ENCODE peak calls at places on chromosome 12, in five cellular contexts. U is hepatocyte, Q is heart right ventricle, P is kidney epithelial cell, S is right cardiac atrium. Z is an unnamed sample. For H3K27me3, the result is how much of the 10 kb centered on the place peaks cover.

GRCh38 chr12:85385406-85385805 is 105.4 kb downstream of the ALX1 start:
- DNase-seq in U (no peak), Q (no peak), S (no peak), P (no peak), Z (no peak)

GRCh38 chr12:11958216-11959091 is 112.3 kb upstream of the BCL2L14 start:
- DNase-seq in P (peak), Q (no peak), U (peak), S (no peak), Z (no peak)

GRCh38 chr12:117118838-117119591 is 19.8 kb upstream of the TESC start:
- DNase-seq in U (no peak), Q (peak), S (no peak), P (no peak), Z (peak)

GRCh38 chr12:113559466-113559865 is 87.8 kb upstream of the LHX5 start:
- DNase-seq in S (no peak), Q (no peak), P (no peak), U (no peak), Z (no peak)

GRCh38 chr12:77625441-77625840 is 205.3 kb upstream of the NAV3 start:
- DNase-seq in U (peak), S (no peak), P (peak), Q (no peak), Z (no peak)

GRCh38 chr12:121278450-121279375 is 17.8 kb downstream of the CAMKK2 start:
- DNase-seq in Q (peak), U (no peak), S (peak), P (no peak), Z (no peak)

GRCh38 chr12:46675736-46676135 is 150.1 kb downstream of the SLC38A4 start:
- DNase-seq in U (peak), S (peak), P (no peak), Q (no peak), Z (peak)

GRCh38 chr12:25690996-25691864 is 138.1 kb upstream of the LMNTD1 start:
- DNase-seq in U (no peak), S (no peak), P (no peak), Q (no peak), Z (no peak)

GRCh38 chr12:77062846-77063461 is 2.4 kb downstream of the E2F7 start:
- DNase-seq in P (no peak), U (peak), S (peak), Q (peak), Z (no peak)

GRCh38 chr12:19014243-19014642 is 115.3 kb upstream of the PLEKHA5 start:
- DNase-seq in Q (no peak), P (no peak), S (no peak), U (no peak), Z (no peak)

GRCh38 chr12:67222302-67222701 is 46.9 kb upstream of the CAND1 start:
- DNase-seq in P (no peak), S (no peak), U (peak), Q (no peak), Z (no peak)

GRCh38 chr12:15535287-15535895 is 213.1 kb downstream of the PTPRO start:
- DNase-seq in U (no peak), S (no peak), Q (no peak), P (no peak), Z (no peak)

GRCh38 chr12:33763331-33763730 is 259.0 kb upstream of the ALG10 start:
- DNase-seq in S (no peak), U (no peak), P (no peak), Q (no peak), Z (no peak)

GRCh38 chr12:13124661-13125505 is 21.4 kb upstream of the GSG1 start:
- DNase-seq in S (no peak), P (peak), Q (no peak), U (peak), Z (no peak)

GRCh38 chr12:7069386-7069785 is 8.9 kb downstream of the C1S start:
- DNase-seq in U (no peak), P (no peak), Q (no peak), S (no peak), Z (no peak)

GRCh38 chr12:67816269-67816668 is 167.7 kb downstream of the DYRK2 start:
- DNase-seq in Q (no peak), P (no peak), S (no peak), U (no peak), Z (no peak)

GRCh38 chr12:50101663-50102062 is 2.1 kb upstream of the GPD1 start:
- DNase-seq in S (no peak), Q (no peak), P (no peak), U (peak), Z (peak)

GRCh38 chr12:58877243-58877743 is 43.0 kb downstream of the LRIG3 start:
- DNase-seq in U (peak), S (no peak), Q (no peak), P (peak), Z (no peak)

GRCh38 chr12:48982397-48983080 is 4.4 kb downstream of the WNT1 start:
- DNase-seq in U (no peak), Q (no peak), P (no peak), S (no peak), Z (no peak)

GRCh38 chr12:48979602-48980388 is 1.7 kb downstream of the WNT1 start:
- DNase-seq in U (no peak), P (no peak), Q (no peak), S (peak), Z (no peak)

GRCh38 chr12:48980389-48980952 is 2.3 kb downstream of the WNT1 start:
- DNase-seq in Q (no peak), S (no peak), P (no peak), U (peak), Z (peak)

GRCh38 chr12:48981757-48982157 is 3.6 kb downstream of the WNT1 start:
- DNase-seq in U (no peak), Q (no peak), S (no peak), P (no peak), Z (no peak)

GRCh38 chr12:48980953-48981756 is 3.0 kb downstream of the WNT1 start:
- DNase-seq in U (no peak), S (peak), P (no peak), Q (no peak), Z (peak)
- H3K27me3 ChIP-seq in U (half or more), S (under half), P (half or more), Q (under half), Z (half or more)

GRCh38 chr12:47817272-47818006 is 2.3 kb downstream of the HDAC7 start:
- DNase-seq in Q (no peak), P (no peak), S (no peak), U (peak), Z (no peak)
- H3K4me3 ChIP-seq in Q (no peak), P (no peak), S (peak), U (no peak), Z (no peak)

GRCh38 chr12:52787324-52787996 is 8.5 kb downstream of the KRT3 start:
- DNase-seq in U (peak), P (no peak), S (no peak), Q (no peak), Z (no peak)
- H3K27me3 ChIP-seq in U (under half), P (under half), S (under half), Q (under half), Z (half or more)

GRCh38 chr12:51911307-51911706 is 4.0 kb downstream of the ACVRL1 start:
- DNase-seq in S (no peak), Q (no peak), P (no peak), U (no peak), Z (no peak)
- H3K4me3 ChIP-seq in S (no peak), Q (no peak), P (no peak), U (no peak), Z (no peak)

GRCh38 chr12:63151061-63151897 is at the start of gene AVPR1A:
- DNase-seq in Q (peak), S (no peak), P (no peak), U (peak), Z (peak)
- H3K27me3 ChIP-seq in Q (under half), S (under half), P (under half), U (half or more), Z (under half)

GRCh38 chr12:91109148-91109564 is 2.1 kb downstream of the LUM start:
- DNase-seq in Q (peak), S (peak), U (peak), P (no peak), Z (peak)

GRCh38 chr12:91113621-91114020 is 2.3 kb upstream of the LUM start:
- DNase-seq in S (no peak), Q (no peak), U (no peak), P (no peak), Z (no peak)

GRCh38 chr12:91108196-91108595 is 3.1 kb downstream of the LUM start:
- DNase-seq in S (no peak), P (no peak), Q (no peak), U (no peak), Z (no peak)

GRCh38 chr12:91106283-91106682 is 5.0 kb downstream of the LUM start:
- DNase-seq in P (no peak), Q (no peak), U (no peak), S (no peak), Z (no peak)

DNA sequence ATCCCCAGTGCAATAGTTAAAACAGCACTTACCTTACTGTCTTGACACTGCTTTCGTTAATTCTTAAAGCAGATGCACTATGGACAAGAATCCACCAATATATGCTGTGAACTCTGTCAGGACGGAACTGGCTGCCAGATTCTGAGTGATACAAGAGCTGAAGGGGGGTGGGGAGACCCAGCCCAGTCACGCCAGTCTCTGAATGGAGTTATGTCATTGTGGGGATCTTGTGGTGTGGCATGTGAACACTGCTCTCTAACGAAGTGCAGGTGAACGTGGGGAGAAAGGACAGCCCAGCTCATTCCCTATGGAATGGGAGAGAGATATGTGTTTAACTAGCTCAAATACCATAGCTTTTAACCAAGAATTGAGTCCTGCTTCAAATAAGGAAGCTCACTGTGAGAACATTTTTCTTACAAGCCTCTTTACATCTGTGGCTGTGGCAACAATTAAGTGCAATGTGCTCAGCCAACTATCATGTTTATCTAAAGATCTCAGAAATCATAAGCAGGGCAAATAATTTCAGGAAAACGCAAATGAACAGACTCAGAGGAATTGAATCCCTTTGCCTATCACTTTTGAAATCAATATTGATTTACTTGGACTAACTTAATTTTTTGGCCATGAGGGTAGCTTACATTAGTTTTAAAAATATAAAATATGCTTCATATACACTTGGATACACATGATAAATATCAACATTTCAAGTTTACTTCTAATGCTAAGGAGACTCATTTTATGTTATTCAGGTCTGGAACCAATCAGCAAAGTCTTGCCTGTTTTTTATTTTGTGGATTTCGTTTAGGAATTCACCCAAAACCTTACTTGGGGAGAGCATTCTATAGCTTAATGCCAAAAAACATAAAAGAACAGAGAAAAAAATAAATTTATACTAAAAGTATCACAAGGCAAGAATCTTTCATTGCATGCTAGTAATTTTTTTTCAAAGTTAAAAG is at the start of gene LUM:
- DNase-seq in S (peak), U (peak), Q (peak), P (no peak), Z (no peak)
- H3K4me3 ChIP-seq in S (peak), U (peak), Q (no peak), P (no peak), Z (no peak)

DNA sequence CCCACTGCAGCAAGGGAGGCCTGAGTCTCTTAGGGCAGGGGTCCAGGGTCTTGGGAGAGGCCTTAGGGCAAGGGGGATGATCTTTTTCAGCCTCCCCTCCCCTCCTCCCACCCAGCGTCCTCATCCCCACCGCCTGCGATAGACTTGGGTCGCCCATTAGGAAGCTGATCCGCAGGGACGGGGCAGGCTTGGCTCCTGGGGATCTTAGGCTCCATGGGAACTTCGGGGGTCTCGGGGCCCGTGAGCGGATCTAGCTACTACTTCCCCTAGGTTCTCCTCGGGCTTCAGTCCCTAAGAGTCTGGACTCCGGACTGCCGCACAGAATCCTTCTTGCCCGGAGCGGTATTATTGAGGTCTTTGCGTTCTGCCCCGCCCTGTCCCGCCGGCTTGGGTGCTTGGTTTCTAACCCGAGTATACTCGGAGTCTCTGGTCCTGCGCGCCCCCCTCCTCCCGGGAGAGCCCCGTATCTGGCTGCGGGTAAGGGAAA is 2.2 kb upstream of the PTHLH start:
- DNase-seq in Q (no peak), P (no peak), U (no peak), S (no peak), Z (no peak)
- H3K27me3 ChIP-seq in Q (under half), P (under half), U (half or more), S (under half), Z (under half)

GRCh38 chr12:118373628-118374027 is 921 bp upstream of the TAOK3 start:
- DNase-seq in U (no peak), Q (no peak), S (no peak), P (no peak), Z (no peak)

GRCh38 chr12:118374909-118375308 is 1.4 kb upstream of the SUDS3 start:
- DNase-seq in P (no peak), Q (no peak), U (no peak), S (no peak), Z (no peak)

GRCh38 chr12:118375348-118375747 is 1.0 kb upstream of the SUDS3 start:
- DNase-seq in U (no peak), S (no peak), Q (no peak), P (no peak), Z (no peak)

GRCh38 chr12:118372541-118373495 is at the start of gene TAOK3:
- DNase-seq in P (peak), S (peak), Q (peak), U (peak), Z (peak)

DNA sequence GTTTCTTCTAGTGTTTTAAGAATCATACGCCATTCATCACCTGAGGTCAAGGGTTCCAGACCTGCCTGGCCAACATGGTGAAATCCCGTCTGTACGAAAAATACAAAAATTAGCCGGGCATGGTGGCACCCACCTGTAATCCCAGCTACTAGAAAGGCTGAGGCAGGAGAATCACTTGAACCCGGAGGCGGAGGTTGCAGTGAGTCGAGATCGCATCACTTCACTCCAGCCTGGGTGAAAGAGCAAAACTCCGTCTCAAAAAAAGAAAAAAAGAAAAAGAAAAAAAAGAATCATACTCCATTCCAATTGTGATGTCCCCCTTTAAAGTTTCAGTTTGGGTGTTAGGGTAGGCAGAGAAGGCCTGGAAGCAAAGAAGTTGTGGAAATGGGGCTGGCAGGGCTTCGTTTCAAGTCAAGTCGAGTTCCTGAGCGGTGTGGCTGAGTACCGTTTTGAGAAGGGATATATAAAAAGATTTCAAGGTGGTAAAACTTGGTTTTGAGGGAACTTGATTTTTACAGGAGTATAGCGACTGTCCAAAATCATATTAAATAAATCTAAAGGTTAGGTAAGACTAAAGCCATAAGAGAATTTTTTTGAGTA is 1.5 kb upstream of the TAOK3 start:
- DNase-seq in P (no peak), U (no peak), S (no peak), Q (no peak), Z (no peak)
- H3K4me3 ChIP-seq in P (no peak), U (no peak), S (no peak), Q (no peak), Z (no peak)

GRCh38 chr12:3607039-3607719 is 116.2 kb downstream of the PRMT8 start:
- DNase-seq in Q (no peak), P (no peak), U (no peak), S (no peak), Z (no peak)
- H3K27me3 ChIP-seq in Q (under half), P (under half), U (under half), S (under half), Z (under half)

GRCh38 chr12:57456145-57456700 is 1.1 kb downstream of the INHBE start:
- DNase-seq in Q (no peak), S (no peak), U (peak), P (no peak), Z (peak)
- H3K4me3 ChIP-seq in Q (no peak), S (no peak), U (no peak), P (no peak), Z (peak)